ENCODE peak calls at places on chromosomes 1 and 21, in five cellular contexts. One of them, this sample, is unnamed.

GRCh38 chr1:6409053-6409452 is 10.7 kb downstream of the HES2 start:
- DNase-seq in H9: no peak
- DNase-seq in activated CD8-positive, alpha-beta memory T cell treated with anti-CD3 and anti-CD28 coated beads, Interleukin-2, amount 50 U/mL, for 48 hours: no peak
- DNase-seq in NCI-H446: no peak
- DNase-seq in AG20443: no peak
- DNase-seq in this sample: no peak

GRCh38 chr1:38455829-38456563 is 403.6 kb downstream of the RRAGC start:
- DNase-seq in H9: no peak
- DNase-seq in activated CD8-positive, alpha-beta memory T cell treated with anti-CD3 and anti-CD28 coated beads, Interleukin-2, amount 50 U/mL, for 48 hours: no peak
- DNase-seq in NCI-H446: no peak
- DNase-seq in AG20443: no peak
- DNase-seq in this sample: peak

GRCh38 chr1:11266268-11267074 is 4.1 kb upstream of the MTOR start:
- DNase-seq in H9: no peak
- DNase-seq in activated CD8-positive, alpha-beta memory T cell treated with anti-CD3 and anti-CD28 coated beads, Interleukin-2, amount 50 U/mL, for 48 hours: no peak
- DNase-seq in NCI-H446: no peak
- DNase-seq in AG20443: no peak
- DNase-seq in this sample: no peak

GRCh38 chr1:33633019-33633801 is 160.8 kb downstream of the ZSCAN20 start:
- DNase-seq in H9: peak
- DNase-seq in activated CD8-positive, alpha-beta memory T cell treated with anti-CD3 and anti-CD28 coated beads, Interleukin-2, amount 50 U/mL, for 48 hours: peak
- DNase-seq in NCI-H446: peak
- DNase-seq in AG20443: peak
- DNase-seq in this sample: peak

GRCh38 chr1:23958810-23959460 is 693 bp upstream of the PNRC2 start:
- DNase-seq in H9: peak
- DNase-seq in activated CD8-positive, alpha-beta memory T cell treated with anti-CD3 and anti-CD28 coated beads, Interleukin-2, amount 50 U/mL, for 48 hours: peak
- DNase-seq in NCI-H446: peak
- DNase-seq in AG20443: peak
- DNase-seq in this sample: peak

GRCh38 chr1:8667869-8668595 is 149.4 kb downstream of the RERE start:
- DNase-seq in H9: no peak
- DNase-seq in activated CD8-positive, alpha-beta memory T cell treated with anti-CD3 and anti-CD28 coated beads, Interleukin-2, amount 50 U/mL, for 48 hours: no peak
- DNase-seq in NCI-H446: no peak
- DNase-seq in AG20443: no peak
- DNase-seq in this sample: no peak

GRCh38 chr1:41698916-41699860 is 214.7 kb upstream of the EDN2 start:
- DNase-seq in H9: no peak
- DNase-seq in activated CD8-positive, alpha-beta memory T cell treated with anti-CD3 and anti-CD28 coated beads, Interleukin-2, amount 50 U/mL, for 48 hours: no peak
- DNase-seq in NCI-H446: no peak
- DNase-seq in AG20443: no peak
- DNase-seq in this sample: no peak

GRCh38 chr1:204448321-204448964 is 36.8 kb upstream of the PPP1R15B start:
- DNase-seq in H9: no peak
- DNase-seq in activated CD8-positive, alpha-beta memory T cell treated with anti-CD3 and anti-CD28 coated beads, Interleukin-2, amount 50 U/mL, for 48 hours: no peak
- DNase-seq in NCI-H446: no peak
- DNase-seq in AG20443: no peak
- DNase-seq in this sample: no peak

GRCh38 chr1:112563341-112563740 is 54.6 kb downstream of the WNT2B start:
- DNase-seq in H9: no peak
- DNase-seq in activated CD8-positive, alpha-beta memory T cell treated with anti-CD3 and anti-CD28 coated beads, Interleukin-2, amount 50 U/mL, for 48 hours: no peak
- DNase-seq in NCI-H446: no peak
- DNase-seq in AG20443: no peak
- DNase-seq in this sample: no peak

GRCh38 chr1:241235236-241235897 is 121.6 kb downstream of the RGS7 start:
- DNase-seq in H9: no peak
- DNase-seq in activated CD8-positive, alpha-beta memory T cell treated with anti-CD3 and anti-CD28 coated beads, Interleukin-2, amount 50 U/mL, for 48 hours: no peak
- DNase-seq in NCI-H446: no peak
- DNase-seq in AG20443: no peak
- DNase-seq in this sample: no peak

GRCh38 chr1:110647254-110647891 is 27.4 kb downstream of the KCNA3 start:
- DNase-seq in H9: no peak
- DNase-seq in activated CD8-positive, alpha-beta memory T cell treated with anti-CD3 and anti-CD28 coated beads, Interleukin-2, amount 50 U/mL, for 48 hours: no peak
- DNase-seq in NCI-H446: no peak
- DNase-seq in AG20443: no peak
- DNase-seq in this sample: no peak

GRCh38 chr1:22201023-22201422 is 58.1 kb upstream of the WNT4 start:
- DNase-seq in H9: no peak
- DNase-seq in activated CD8-positive, alpha-beta memory T cell treated with anti-CD3 and anti-CD28 coated beads, Interleukin-2, amount 50 U/mL, for 48 hours: no peak
- DNase-seq in NCI-H446: no peak
- DNase-seq in AG20443: no peak
- DNase-seq in this sample: no peak

GRCh38 chr1:15386128-15386824 is 23.4 kb upstream of the EFHD2 start:
- DNase-seq in H9: peak
- DNase-seq in activated CD8-positive, alpha-beta memory T cell treated with anti-CD3 and anti-CD28 coated beads, Interleukin-2, amount 50 U/mL, for 48 hours: no peak
- DNase-seq in NCI-H446: no peak
- DNase-seq in AG20443: peak
- DNase-seq in this sample: no peak

GRCh38 chr21:38619865-38620513 is 121.7 kb upstream of the ERG start:
- DNase-seq in H9: no peak
- DNase-seq in activated CD8-positive, alpha-beta memory T cell treated with anti-CD3 and anti-CD28 coated beads, Interleukin-2, amount 50 U/mL, for 48 hours: no peak
- DNase-seq in NCI-H446: no peak
- DNase-seq in AG20443: peak
- DNase-seq in this sample: peak

GRCh38 chr1:115329965-115330364 is 8.1 kb downstream of the NGF start:
- DNase-seq in H9: no peak
- DNase-seq in activated CD8-positive, alpha-beta memory T cell treated with anti-CD3 and anti-CD28 coated beads, Interleukin-2, amount 50 U/mL, for 48 hours: no peak
- DNase-seq in NCI-H446: no peak
- DNase-seq in AG20443: peak
- DNase-seq in this sample: no peak